ENCODE peak calls at places on chromosome 10, in seven cellular contexts. Z is OCI-LY7, H is pancreas, D is epithelial cell of proximal tubule, B is A673, R is Calu3, L is breast epithelium. Y is an unnamed sample.

GRCh38 chr10:5563991-5564536 is 39.3 kb downstream of the CALML3 start:
- DNase-seq in Z (no peak), H (no peak), D (no peak), B (no peak), R (no peak), L (peak), Y (no peak)

GRCh38 chr10:77458986-77459590 is 178.5 kb downstream of the KCNMA1 start:
- DNase-seq in Z (no peak), H (no peak), D (no peak), B (no peak), R (no peak), L (no peak), Y (no peak)

GRCh38 chr10:79505771-79506351 is 6.5 kb upstream of the EIF5AL1 start:
- DNase-seq in Z (no peak), H (no peak), D (no peak), B (no peak), R (no peak), L (no peak), Y (no peak)

GRCh38 chr10:120426306-120426705 is 30.7 kb upstream of the PLPP4 start:
- DNase-seq in Z (no peak), H (no peak), D (no peak), B (no peak), R (no peak), L (no peak), Y (no peak)

GRCh38 chr10:106898441-106898840 is 266.1 kb downstream of the SORCS1 start:
- DNase-seq in Z (no peak), H (no peak), D (no peak), B (no peak), R (no peak), L (no peak), Y (no peak)

GRCh38 chr10:88095291-88095721 is 231.9 kb downstream of the PTEN start:
- DNase-seq in Z (no peak), H (no peak), D (no peak), B (no peak), R (no peak), L (no peak), Y (no peak)

GRCh38 chr10:68231916-68232315 is at the start of gene ATOH7:
- DNase-seq in Z (no peak), H (no peak), D (no peak), B (no peak), R (no peak), L (no peak), Y (no peak)

GRCh38 chr10:3233486-3233990 is 61.0 kb upstream of the PITRM1 start:
- DNase-seq in Z (no peak), H (no peak), D (no peak), B (no peak), R (no peak), L (no peak), Y (no peak)

GRCh38 chr10:78568664-78569063 is 500.1 kb upstream of the ZMIZ1 start:
- DNase-seq in Z (no peak), H (no peak), D (no peak), B (no peak), R (no peak), L (no peak), Y (no peak)

GRCh38 chr10:72089618-72090017 is 1.3 kb upstream of the SPOCK2 start:
- DNase-seq in Z (no peak), H (no peak), D (no peak), B (no peak), R (peak), L (no peak), Y (no peak)

GRCh38 chr10:11209810-11210141 is 192.1 kb downstream of the CELF2 start:
- DNase-seq in Z (no peak), H (no peak), D (no peak), B (no peak), R (no peak), L (no peak), Y (no peak)

GRCh38 chr10:90718185-90718584 is 139.7 kb downstream of the HTR7 start:
- DNase-seq in Z (no peak), H (no peak), D (no peak), B (no peak), R (no peak), L (no peak), Y (no peak)

GRCh38 chr10:131841669-131842139 is 59.1 kb upstream of the PPP2R2D start:
- DNase-seq in Z (no peak), H (peak), D (no peak), B (no peak), R (no peak), L (peak), Y (no peak)

GRCh38 chr10:24843256-24843655 is 109.2 kb downstream of the PRTFDC1 start:
- DNase-seq in Z (no peak), H (no peak), D (no peak), B (no peak), R (no peak), L (no peak), Y (no peak)

GRCh38 chr10:15369642-15370211 is 1.4 kb downstream of the FAM171A1 start:
- DNase-seq in Z (no peak), H (peak), D (no peak), B (no peak), R (no peak), L (no peak), Y (no peak)

GRCh38 chr10:86359111-86359510 is 7.5 kb downstream of the GRID1 start:
- DNase-seq in Z (no peak), H (no peak), D (no peak), B (no peak), R (no peak), L (no peak), Y (no peak)

GRCh38 chr10:20855398-20856038 is 41.6 kb downstream of the NEBL start:
- DNase-seq in Z (peak), H (no peak), D (no peak), B (peak), R (no peak), L (no peak), Y (no peak)

DNA sequence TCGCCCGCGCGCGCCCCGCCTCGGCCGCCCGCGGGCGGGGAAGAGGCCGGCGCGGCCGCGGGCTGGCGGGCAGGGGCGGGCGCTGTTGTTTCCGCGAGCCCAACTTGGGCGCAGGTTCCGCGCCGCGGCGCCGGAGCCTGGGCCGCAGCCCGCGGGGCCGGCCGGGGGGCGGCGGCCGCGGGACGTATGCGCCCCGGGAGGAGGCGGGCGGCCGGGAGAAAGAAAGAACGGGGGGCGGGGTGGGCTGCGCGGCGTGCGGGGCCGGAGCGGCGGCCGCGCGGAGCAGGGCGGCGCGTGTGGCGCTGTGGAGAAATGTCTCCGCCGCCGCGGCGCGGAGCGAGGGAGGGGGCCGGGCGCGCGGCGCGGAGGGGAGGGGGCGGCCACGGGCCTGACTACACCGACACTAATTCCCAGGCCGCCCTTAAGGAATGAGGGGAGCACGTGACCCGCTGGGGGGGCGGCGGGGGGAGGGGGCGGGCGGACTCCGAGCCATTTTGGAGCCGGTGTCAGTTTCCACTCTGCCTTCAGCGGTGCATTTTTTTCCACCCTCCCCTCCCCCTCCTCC is at the start of gene BMI1:
- DNase-seq in Z (peak), H (peak), D (no peak), B (peak), R (peak), L (peak), Y (no peak)
- TF ChIP-seq CTCF in Z (no peak), H (no peak), D (no peak), B (no peak), R (no peak), L (no peak), Y (no peak)

DNA sequence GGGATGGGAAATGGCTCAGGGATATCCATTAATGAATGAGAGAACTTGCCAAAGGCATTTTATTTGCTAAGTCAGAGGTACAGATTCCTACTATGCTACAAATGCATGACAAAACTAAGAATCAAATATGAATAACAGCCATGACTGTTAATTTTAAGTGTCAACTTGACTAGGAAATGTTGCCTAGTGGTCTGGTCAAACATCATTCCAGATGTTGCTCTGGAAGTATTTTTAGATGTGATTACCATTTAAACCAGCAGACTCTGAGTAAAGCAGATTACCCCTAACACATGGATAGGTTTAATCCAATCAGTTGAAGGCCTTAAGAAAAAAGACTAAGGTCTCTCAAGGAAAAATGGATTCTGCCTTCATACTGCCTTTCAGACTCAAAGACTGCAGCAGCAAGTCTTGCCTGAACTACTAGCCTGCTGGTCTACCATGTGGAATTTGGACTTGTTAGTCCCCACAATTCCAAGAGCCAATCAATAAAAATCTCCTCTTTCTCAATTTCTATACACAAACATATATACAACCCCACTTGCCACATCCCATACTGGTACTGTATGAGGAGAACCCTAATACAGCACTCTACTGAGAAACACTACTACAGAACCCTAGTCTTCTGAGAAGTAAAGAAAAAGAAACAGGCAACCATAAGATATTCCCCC is 119.1 kb downstream of the NRBF2 start:
- DNase-seq in Z (no peak), H (no peak), D (no peak), B (no peak), R (no peak), L (no peak), Y (no peak)
- TF ChIP-seq CTCF in Z (no peak), H (no peak), D (no peak), B (no peak), R (no peak), L (no peak), Y (no peak)

GRCh38 chr10:93074597-93075368 is 1.1 kb downstream of the CYP26A1 start:
- DNase-seq in Z (no peak), H (peak), D (no peak), B (no peak), R (no peak), L (no peak), Y (no peak)

GRCh38 chr10:93075369-93076221 is 1.9 kb downstream of the CYP26A1 start:
- DNase-seq in Z (no peak), H (no peak), D (no peak), B (no peak), R (no peak), L (no peak), Y (no peak)

GRCh38 chr10:93073539-93074136 is at the start of gene CYP26A1:
- DNase-seq in Z (no peak), H (peak), D (no peak), B (no peak), R (peak), L (no peak), Y (no peak)

GRCh38 chr10:93072713-93073538 is 767 bp upstream of the CYP26A1 start:
- DNase-seq in Z (no peak), H (peak), D (no peak), B (no peak), R (peak), L (no peak), Y (no peak)

DNA sequence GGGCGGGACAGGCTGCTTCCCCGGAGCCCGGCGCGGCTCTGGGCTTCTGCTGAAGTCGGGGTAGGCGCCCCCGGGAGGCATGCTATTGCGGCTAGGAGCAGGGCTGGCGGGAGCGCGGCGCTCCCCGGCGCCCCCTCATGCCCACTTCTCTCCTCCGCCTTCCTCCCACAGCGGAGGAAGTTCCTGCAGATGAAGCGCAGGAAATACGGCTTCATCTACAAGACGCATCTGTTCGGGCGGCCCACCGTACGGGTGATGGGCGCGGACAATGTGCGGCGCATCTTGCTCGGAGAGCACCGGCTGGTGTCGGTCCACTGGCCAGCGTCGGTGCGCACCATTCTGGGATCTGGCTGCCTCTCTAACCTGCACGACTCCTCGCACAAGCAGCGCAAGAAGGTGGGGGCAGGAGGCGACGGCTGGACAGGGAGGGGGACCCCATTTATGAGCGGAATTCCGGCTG is 474 bp downstream of the CYP26A1 start:
- DNase-seq in Z (no peak), H (peak), D (no peak), B (peak), R (peak), L (no peak), Y (no peak)
- TF ChIP-seq CTCF in Z (no peak), H (no peak), D (no peak), B (peak), R (peak), L (no peak), Y (no peak)

DNA sequence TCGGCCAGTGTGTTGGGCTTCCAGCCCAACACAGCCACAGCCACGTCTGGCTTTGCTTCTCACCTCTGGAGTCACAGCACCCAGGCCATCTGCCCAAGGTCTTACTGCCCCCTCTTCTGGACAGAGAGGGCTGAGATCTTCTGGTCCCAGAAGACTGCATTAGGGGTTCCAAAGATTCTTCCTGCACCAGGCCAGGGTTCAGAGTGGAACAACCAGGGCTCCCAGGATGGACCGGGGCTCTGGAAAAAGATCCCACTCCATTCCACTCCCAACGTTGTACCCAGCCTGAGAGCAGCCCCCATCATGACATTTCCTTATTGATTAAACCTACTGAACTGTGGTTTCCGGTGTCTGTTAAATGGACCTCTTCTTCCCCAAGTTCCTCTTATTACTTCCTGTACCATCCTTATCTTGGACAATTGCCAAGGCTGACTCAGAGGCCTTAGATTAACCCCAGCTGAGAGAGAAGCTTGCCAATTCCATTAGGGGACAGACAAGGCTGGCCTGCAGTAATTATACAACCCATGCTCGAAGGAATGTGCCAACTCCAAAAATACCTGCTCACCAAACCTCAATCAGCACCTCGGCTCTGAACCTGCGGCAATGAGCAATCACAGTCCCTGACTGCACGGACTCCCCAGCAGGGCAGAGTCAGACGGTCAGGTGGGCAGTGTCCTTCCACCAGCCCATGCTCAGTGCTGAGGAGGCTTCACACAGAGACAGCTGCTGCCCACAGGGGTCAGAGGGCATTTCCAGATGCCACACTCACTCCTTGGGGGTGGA is 47.9 kb upstream of the NPFFR1 start:
- DNase-seq in Z (peak), H (no peak), D (peak), B (peak), R (peak), L (no peak), Y (no peak)
- TF ChIP-seq CTCF in Z (peak), H (no peak), D (peak), B (no peak), R (peak), L (no peak), Y (no peak)

DNA sequence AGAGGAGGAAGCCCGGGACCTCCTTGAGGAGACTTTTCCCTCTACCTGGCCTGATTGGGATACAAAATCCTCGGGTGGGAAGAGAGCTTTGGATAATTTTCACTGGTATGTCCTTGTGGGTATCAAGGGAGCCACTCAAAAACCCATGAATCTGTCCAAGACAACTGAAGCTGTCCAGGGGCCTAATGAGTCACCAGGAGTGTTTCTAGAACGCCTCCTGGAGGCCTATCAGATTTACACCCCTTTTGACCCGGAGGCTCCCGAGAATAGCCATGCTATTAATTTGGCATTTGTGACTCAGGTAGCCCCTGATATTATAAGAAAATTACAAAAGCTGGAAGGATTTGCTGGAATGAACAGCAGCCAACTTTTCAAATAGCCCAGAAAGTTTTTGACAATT is 38.6 kb downstream of the ZNF25 start:
- DNase-seq in Z (no peak), H (no peak), D (no peak), B (no peak), R (no peak), L (no peak), Y (no peak)
- TF ChIP-seq CTCF in Z (no peak), H (no peak), D (peak), B (no peak), R (no peak), L (no peak), Y (no peak)

DNA sequence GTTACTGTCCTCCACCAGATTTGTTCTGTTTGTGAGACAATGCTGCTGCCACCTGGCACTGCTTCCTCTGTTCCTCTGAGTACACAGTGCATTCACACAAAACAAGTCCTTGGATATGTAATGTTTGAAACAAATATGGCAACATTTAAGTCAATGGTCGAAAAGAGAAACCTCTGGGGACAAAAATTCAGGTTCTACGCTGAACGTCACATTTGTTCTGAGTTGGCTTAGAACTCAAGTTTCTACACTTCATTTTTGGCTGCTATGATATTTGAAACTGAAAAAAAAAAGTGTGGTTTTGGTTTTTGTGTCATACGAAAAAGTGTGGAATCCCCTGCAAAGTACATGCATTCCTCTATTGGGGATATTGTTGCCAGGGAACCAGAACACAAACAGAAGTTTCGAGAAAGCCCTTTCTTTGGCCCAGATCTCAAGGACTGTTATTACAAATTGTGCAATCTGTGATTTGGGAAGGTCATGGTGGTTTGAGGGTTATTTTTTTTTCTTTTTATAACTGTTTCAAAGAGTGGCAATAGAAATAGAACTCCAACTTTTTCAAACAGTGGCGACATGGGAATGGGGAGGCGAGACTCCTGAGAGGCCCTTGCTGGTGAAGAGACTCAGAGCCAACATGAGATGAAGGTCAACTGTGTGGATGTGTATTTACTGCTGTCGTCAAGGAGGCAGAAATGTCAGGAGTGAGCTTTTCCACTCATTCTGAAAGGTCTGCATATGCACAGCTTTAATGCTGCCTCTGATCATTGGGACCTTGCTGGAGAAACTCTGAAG is 127.5 kb downstream of the CUBN start:
- DNase-seq in Z (no peak), H (no peak), D (no peak), B (no peak), R (no peak), L (no peak), Y (no peak)
- TF ChIP-seq CTCF in Z (no peak), H (no peak), D (no peak), B (no peak), R (no peak), L (no peak), Y (no peak)

GRCh38 chr10:22618081-22618785 is 96.1 kb downstream of the PIP4K2A start:
- DNase-seq in Z (no peak), H (no peak), D (no peak), B (no peak), R (no peak), L (no peak), Y (no peak)

GRCh38 chr10:22619111-22619510 is 95.3 kb downstream of the PIP4K2A start:
- DNase-seq in Z (no peak), H (no peak), D (no peak), B (no peak), R (no peak), L (no peak), Y (no peak)

GRCh38 chr10:22615101-22615500 is 99.3 kb downstream of the PIP4K2A start:
- DNase-seq in Z (no peak), H (no peak), D (no peak), B (no peak), R (no peak), L (no peak), Y (no peak)

GRCh38 chr10:22615819-22616499 is 98.4 kb downstream of the PIP4K2A start:
- DNase-seq in Z (peak), H (no peak), D (no peak), B (no peak), R (peak), L (no peak), Y (no peak)

GRCh38 chr10:22617516-22617915 is 96.9 kb downstream of the PIP4K2A start:
- DNase-seq in Z (peak), H (no peak), D (no peak), B (peak), R (no peak), L (no peak), Y (no peak)
- TF ChIP-seq CTCF in Z (peak), H (no peak), D (peak), B (peak), R (no peak), L (no peak), Y (no peak)

GRCh38 chr10:103783686-103784085 is 71.7 kb downstream of the SH3PXD2A start:
- DNase-seq in Z (no peak), H (no peak), D (no peak), B (no peak), R (no peak), L (no peak), Y (no peak)

GRCh38 chr10:103780242-103781149 is 74.9 kb downstream of the SH3PXD2A start:
- DNase-seq in Z (no peak), H (peak), D (no peak), B (no peak), R (no peak), L (no peak), Y (no peak)

GRCh38 chr10:103778358-103779139 is 76.8 kb downstream of the SH3PXD2A start:
- DNase-seq in Z (no peak), H (no peak), D (no peak), B (no peak), R (no peak), L (no peak), Y (no peak)

GRCh38 chr10:103784089-103784488 is 71.3 kb downstream of the SH3PXD2A start:
- DNase-seq in Z (no peak), H (no peak), D (no peak), B (no peak), R (no peak), L (no peak), Y (no peak)

GRCh38 chr10:103781329-103782061 is 73.9 kb downstream of the SH3PXD2A start:
- DNase-seq in Z (peak), H (no peak), D (peak), B (peak), R (no peak), L (no peak), Y (no peak)
- TF ChIP-seq CTCF in Z (peak), H (no peak), D (peak), B (peak), R (no peak), L (no peak), Y (no peak)

GRCh38 chr10:103696411-103697145 is 158.8 kb downstream of the SH3PXD2A start:
- DNase-seq in Z (peak), H (no peak), D (no peak), B (peak), R (peak), L (no peak), Y (no peak)
- TF ChIP-seq CTCF in Z (peak), H (no peak), D (peak), B (peak), R (no peak), L (no peak), Y (no peak)